ENCODE peak calls at places on chromosome 13, in six cellular contexts. P is WTC11, V is H1, G is HepG2, T is K562, D is GM12878. U is an unnamed sample.

GRCh38 chr13:83845121-83845520 is 37.2 kb downstream of the SLITRK1 start:
- DNase-seq in P (no peak), G (no peak), V (no peak), D (no peak), T (no peak), U (no peak)

GRCh38 chr13:37492741-37493514 is 105.6 kb downstream of the POSTN start:
- DNase-seq in P (no peak), V (no peak), G (no peak), D (no peak), T (no peak), U (no peak)

GRCh38 chr13:63041640-63042414 is 1626.2 kb upstream of the PCDH20 start:
- DNase-seq in P (no peak), T (no peak), D (no peak), V (no peak), G (no peak), U (no peak)

GRCh38 chr13:113582841-113583631 is 1.5 kb upstream of the TFDP1 start:
- DNase-seq in T (no peak), P (no peak), G (peak), D (no peak), V (no peak), U (no peak)

GRCh38 chr13:101917475-101917810 is 465.0 kb downstream of the ITGBL1 start:
- DNase-seq in G (no peak), D (no peak), T (no peak), V (no peak), P (peak), U (peak)

GRCh38 chr13:80441968-80442367 is 101.0 kb upstream of the SPRY2 start:
- DNase-seq in T (no peak), D (no peak), G (no peak), V (no peak), P (no peak), U (no peak)

GRCh38 chr13:73991384-73991783 is 142.8 kb downstream of the KLF12 start:
- DNase-seq in D (no peak), T (no peak), V (no peak), P (no peak), G (no peak), U (no peak)

GRCh38 chr13:102170295-102170694 is 231.6 kb downstream of the FGF14 start:
- DNase-seq in P (no peak), G (no peak), D (no peak), T (no peak), V (no peak), U (no peak)

GRCh38 chr13:80924596-80924995 is 583.7 kb upstream of the SPRY2 start:
- DNase-seq in G (no peak), P (no peak), D (no peak), V (no peak), T (no peak), U (no peak)

GRCh38 chr13:98528663-98529064 is 48.2 kb downstream of the STK24 start:
- DNase-seq in T (no peak), V (no peak), D (no peak), G (no peak), P (no peak), U (no peak)

GRCh38 chr13:46778879-46779278 is 18.1 kb downstream of the ESD start:
- DNase-seq in P (no peak), V (no peak), G (no peak), T (no peak), D (no peak), U (no peak)

GRCh38 chr13:73765651-73766384 is 368.4 kb downstream of the KLF12 start:
- DNase-seq in P (peak), D (no peak), G (peak), T (no peak), V (no peak), U (peak)

GRCh38 chr13:86882835-86883234 is 788.3 kb upstream of the SLITRK5 start:
- DNase-seq in P (no peak), G (peak), V (no peak), D (no peak), T (no peak), U (no peak)

GRCh38 chr13:71021810-71022422 is 845.1 kb downstream of the DACH1 start:
- DNase-seq in D (no peak), P (no peak), V (no peak), T (no peak), G (no peak), U (no peak)

GRCh38 chr13:113803409-113804016 is 44.5 kb downstream of the TMEM255B start:
- DNase-seq in D (no peak), T (no peak), P (no peak), G (no peak), V (no peak), U (no peak)

GRCh38 chr13:22665531-22665930 is 515.2 kb upstream of the SGCG start:
- DNase-seq in T (no peak), D (no peak), G (no peak), P (no peak), V (no peak), U (no peak)

GRCh38 chr13:75550159-75550567 is 572 bp downstream of the UCHL3 start:
- DNase-seq in P (no peak), G (peak), D (no peak), V (no peak), T (peak), U (peak)

GRCh38 chr13:87398047-87398446 is 273.1 kb upstream of the SLITRK5 start:
- DNase-seq in G (no peak), T (no peak), P (no peak), V (no peak), D (no peak), U (peak)

GRCh38 chr13:49641810-49642291 is 13.5 kb downstream of the ARL11 start:
- DNase-seq in D (no peak), P (no peak), V (no peak), G (no peak), T (peak), U (no peak)

GRCh38 chr13:33205804-33206221 is 79.7 kb downstream of the STARD13 start:
- DNase-seq in G (no peak), V (no peak), P (no peak), T (no peak), D (no peak), U (peak)

GRCh38 chr13:40644838-40645620 is 21.4 kb downstream of the FOXO1 start:
- DNase-seq in G (no peak), D (no peak), T (no peak), P (no peak), V (no peak), U (no peak)

DNA sequence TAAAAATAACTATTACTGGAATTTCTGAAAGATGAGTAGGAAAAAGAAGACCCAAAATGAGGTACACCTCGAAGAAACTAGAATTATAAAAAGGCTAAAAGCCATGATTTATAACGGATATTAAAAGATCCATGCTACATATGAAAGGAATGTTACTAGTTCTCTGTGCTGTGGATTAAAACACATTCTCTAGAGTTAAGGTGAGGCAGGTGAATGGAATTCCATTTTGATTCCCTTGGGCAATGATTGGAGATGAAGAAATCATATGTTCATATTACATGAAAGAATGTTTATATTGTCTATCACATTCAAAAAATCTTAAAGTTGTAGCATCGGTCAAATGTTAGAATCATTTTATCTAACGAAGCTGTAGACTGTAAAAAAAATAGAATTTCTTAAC is 783.7 kb downstream of the PCDH9 start:
- DNase-seq in T (no peak), D (no peak), G (no peak), P (no peak), V (no peak), U (no peak)
- TF ChIP-seq CREB1 in T (no peak), D (no peak), G (no peak), P (no peak), V (no peak), U (no peak)

GRCh38 chr13:67557642-67558241 is 327.6 kb upstream of the PCDH9 start:
- DNase-seq in V (no peak), G (no peak), D (no peak), T (no peak), P (no peak), U (no peak)
- TF ChIP-seq CREB1 in V (no peak), G (no peak), D (no peak), T (no peak), P (no peak), U (no peak)

DNA sequence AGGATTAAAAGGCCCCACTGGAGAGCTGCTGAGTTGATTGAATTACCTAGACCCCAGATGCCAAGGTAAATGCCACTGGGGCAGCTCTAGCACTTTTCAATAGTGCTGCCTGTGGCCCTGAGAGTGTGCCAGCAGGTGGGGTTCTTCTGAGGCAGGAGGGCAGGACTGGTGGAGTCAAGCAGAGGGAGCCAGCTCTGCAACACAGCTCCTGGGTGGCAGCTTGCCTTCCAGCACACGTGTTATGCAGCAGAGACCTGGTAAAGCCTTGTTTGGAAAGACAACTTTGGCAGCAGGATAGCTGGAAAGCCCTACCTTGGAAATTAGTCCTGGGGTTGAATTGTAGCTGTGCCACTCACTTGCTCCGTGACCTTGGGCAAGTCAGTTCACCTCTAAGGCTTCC is 306.6 kb downstream of the ATP8A2 start:
- DNase-seq in P (no peak), D (no peak), V (no peak), G (no peak), T (no peak), U (no peak)
- TF ChIP-seq CREB1 in P (no peak), D (no peak), V (no peak), G (no peak), T (no peak), U (no peak)

DNA sequence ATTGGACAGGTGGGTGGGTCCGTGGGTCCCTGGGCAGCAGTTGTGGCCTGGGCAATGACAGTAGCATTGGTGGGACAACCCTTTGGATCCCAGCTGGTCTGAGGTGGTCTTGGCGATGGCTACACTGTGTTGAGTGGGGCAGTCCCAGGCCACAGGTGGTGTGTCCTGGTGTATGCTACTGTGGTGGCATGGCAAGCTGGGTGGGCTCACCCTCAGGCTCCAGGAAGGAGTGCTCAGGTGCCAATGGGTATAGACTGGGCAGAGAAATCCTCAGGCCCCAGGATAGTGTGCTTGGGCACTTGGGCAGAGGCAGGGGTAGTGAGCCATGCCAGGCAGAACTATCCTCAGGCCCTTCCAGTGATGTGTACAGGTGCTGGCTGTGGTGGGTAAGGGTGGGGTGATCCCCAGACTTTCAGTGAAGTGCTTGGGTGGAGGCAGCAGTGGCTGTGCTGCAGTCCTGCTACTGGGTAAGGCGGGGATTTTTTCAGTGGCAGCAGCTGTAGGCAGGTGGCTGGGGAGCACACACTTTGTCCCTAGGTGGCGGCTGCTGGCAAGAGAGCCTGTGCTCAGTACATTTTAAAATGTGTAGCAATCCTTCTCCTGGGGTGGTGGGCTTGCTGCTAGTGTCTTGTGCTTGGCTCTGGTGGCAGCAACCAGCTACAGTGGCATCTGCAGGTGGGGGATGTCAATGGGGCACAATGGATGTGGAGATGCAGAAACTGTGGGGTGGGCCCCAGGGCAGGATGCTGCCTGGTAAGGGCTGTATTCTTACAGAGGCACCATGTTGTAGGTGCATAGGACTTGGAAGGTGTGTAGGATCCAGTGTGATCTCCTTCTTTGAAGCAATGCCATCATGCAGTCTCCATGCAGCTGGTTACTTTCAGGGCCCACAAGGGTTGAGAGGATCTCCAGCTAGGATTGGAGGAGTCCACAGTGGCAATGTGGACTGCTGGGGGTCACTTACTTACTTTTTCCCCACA is 64.9 kb downstream of the DNAJC3 start:
- DNase-seq in D (no peak), P (no peak), G (no peak), V (no peak), T (no peak), U (no peak)
- TF ChIP-seq CREB1 in D (no peak), P (no peak), G (no peak), V (no peak), T (no peak), U (no peak)

GRCh38 chr13:28545583-28546333 is 50.8 kb upstream of the FLT1 start:
- DNase-seq in D (no peak), V (no peak), G (no peak), P (no peak), T (no peak), U (no peak)
- TF ChIP-seq CREB1 in D (no peak), V (no peak), G (no peak), P (no peak), T (no peak), U (no peak)

GRCh38 chr13:48369988-48370387 is 42.9 kb downstream of the LPAR6 start:
- DNase-seq in T (no peak), P (no peak), D (no peak), G (no peak), V (no peak), U (no peak)

GRCh38 chr13:48370815-48371214 is 42.1 kb downstream of the LPAR6 start:
- DNase-seq in T (no peak), G (peak), P (no peak), D (no peak), V (no peak), U (no peak)
- TF ChIP-seq CREB1 in T (no peak), G (no peak), P (no peak), D (no peak), V (no peak), U (no peak)

GRCh38 chr13:67219113-67219512 is 11.0 kb downstream of the PCDH9 start:
- DNase-seq in V (no peak), T (no peak), D (no peak), P (no peak), G (no peak), U (no peak)
- TF ChIP-seq CREB1 in V (no peak), T (no peak), D (no peak), P (no peak), G (no peak), U (no peak)

DNA sequence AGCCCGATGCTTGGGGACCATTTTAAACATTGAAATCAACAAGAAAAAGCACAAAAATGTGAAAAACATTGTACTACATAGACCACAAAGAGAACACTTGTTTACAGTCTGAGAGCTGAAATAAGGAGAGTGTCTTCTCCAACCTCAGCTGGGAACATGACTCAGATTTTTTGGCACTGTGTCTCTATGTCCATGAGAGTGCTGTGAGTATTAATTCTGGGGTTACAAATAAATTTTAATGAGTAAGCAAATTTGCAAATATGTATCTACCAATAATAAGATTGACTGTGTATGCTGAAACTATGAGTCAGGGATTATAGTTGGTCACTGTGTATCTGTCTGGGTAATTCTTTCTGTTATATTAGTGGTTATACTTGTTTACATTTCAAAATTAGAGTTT is 174.0 kb downstream of the DCT start:
- DNase-seq in V (no peak), D (no peak), G (no peak), T (no peak), P (no peak), U (no peak)
- TF ChIP-seq CREB1 in V (no peak), D (no peak), G (no peak), T (no peak), P (no peak), U (no peak)

GRCh38 chr13:89402211-89402610 is 1731.0 kb downstream of the SLITRK5 start:
- DNase-seq in G (no peak), D (no peak), T (no peak), P (no peak), V (no peak), U (no peak)

DNA sequence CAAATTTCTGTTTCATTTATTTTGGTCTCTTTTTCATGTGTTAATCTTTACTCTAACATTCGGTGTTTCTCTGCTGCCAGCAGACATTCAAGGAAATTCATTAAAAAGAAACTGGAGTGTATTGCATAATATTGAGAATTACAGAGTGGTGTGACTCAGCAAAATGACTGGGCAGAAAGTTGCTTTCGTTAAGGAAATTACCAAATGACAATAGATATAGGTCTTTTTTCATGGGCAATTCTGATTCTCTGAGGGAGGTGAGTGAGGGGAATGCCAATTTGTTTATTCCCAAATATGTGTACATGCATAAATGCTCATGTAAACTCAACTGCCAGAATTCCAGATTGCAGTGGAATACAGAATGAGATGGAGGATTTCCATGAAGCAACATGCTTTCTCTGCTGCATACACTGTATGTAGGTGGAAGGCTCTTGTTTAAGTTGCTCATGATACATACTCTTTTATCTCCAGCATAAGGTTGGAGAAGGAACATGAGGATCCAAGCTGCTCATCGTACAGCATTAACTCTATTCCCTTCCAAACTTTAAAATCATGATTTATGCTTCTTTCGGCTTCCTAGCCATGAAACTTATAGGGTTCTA is 1730.1 kb downstream of the SLITRK5 start:
- DNase-seq in P (no peak), V (no peak), D (no peak), T (no peak), G (no peak), U (peak)
- TF ChIP-seq CREB1 in P (no peak), V (no peak), D (no peak), T (no peak), G (no peak), U (no peak)

GRCh38 chr13:110422913-110423688 is 116.0 kb downstream of the COL4A2 start:
- DNase-seq in G (no peak), D (no peak), V (no peak), P (no peak), T (no peak), U (no peak)
- TF ChIP-seq CREB1 in G (no peak), D (no peak), V (no peak), P (no peak), T (no peak), U (no peak)

U was measured in GM23338.